ENCODE peak calls at places on chromosome 2, in six cellular contexts. F, Z, Q, I, A and R are unnamed samples.

GRCh38 chr2:67255933-67256615 is 141.1 kb upstream of the ETAA1 start:
- DNase-seq in F (no peak), A (no peak), Q (no peak), Z (no peak), I (peak), R (no peak)

GRCh38 chr2:71889991-71890684 is 257.5 kb downstream of the CYP26B1 start:
- DNase-seq in F (no peak), I (peak), Q (no peak), A (no peak), Z (peak), R (no peak)

GRCh38 chr2:96739051-96739632 is 722 bp downstream of the LMAN2L start:
- DNase-seq in Q (no peak), F (no peak), Z (no peak), A (no peak), I (no peak), R (no peak)

GRCh38 chr2:137910641-137911040 is 53.6 kb upstream of the HNMT start:
- DNase-seq in Q (no peak), I (peak), A (no peak), F (peak), Z (no peak), R (no peak)

GRCh38 chr2:150939087-150939486 is 322.6 kb downstream of the RBM43 start:
- DNase-seq in Q (no peak), Z (no peak), F (no peak), A (no peak), I (no peak), R (no peak)

GRCh38 chr2:161681043-161681442 is 56.8 kb downstream of the SLC4A10 start:
- DNase-seq in Z (no peak), A (no peak), Q (no peak), F (peak), I (no peak), R (no peak)

GRCh38 chr2:44553456-44553855 is 191.7 kb downstream of the CAMKMT start:
- DNase-seq in I (peak), A (no peak), Q (no peak), Z (no peak), F (no peak), R (no peak)

GRCh38 chr2:64721326-64721633 is 67.6 kb upstream of the SERTAD2 start:
- DNase-seq in A (no peak), Z (no peak), Q (no peak), F (no peak), I (no peak), R (no peak)

GRCh38 chr2:216163518-216163917 is 54.4 kb downstream of the XRCC5 start:
- DNase-seq in I (no peak), Q (no peak), F (no peak), A (no peak), Z (no peak), R (no peak)

GRCh38 chr2:134218928-134219707 is 34.8 kb upstream of the MGAT5 start:
- DNase-seq in Q (no peak), F (no peak), Z (no peak), I (no peak), A (no peak), R (peak)

GRCh38 chr2:238060096-238060541 is 682 bp upstream of the SCLY start:
- DNase-seq in F (no peak), Z (no peak), Q (no peak), I (no peak), A (no peak), R (no peak)

GRCh38 chr2:54560146-54560881 is 104.2 kb downstream of the SPTBN1 start:
- DNase-seq in F (no peak), A (no peak), I (peak), Z (peak), Q (no peak), R (no peak)

GRCh38 chr2:172195836-172196376 is 93.2 kb upstream of the DLX2 start:
- DNase-seq in Q (no peak), Z (no peak), I (no peak), F (no peak), A (no peak), R (no peak)

GRCh38 chr2:46615555-46616487 is 136.5 kb downstream of the TMEM247 start:
- DNase-seq in Z (no peak), F (no peak), Q (peak), A (peak), I (peak), R (no peak)

GRCh38 chr2:48173141-48173540 is 266.8 kb upstream of the FBXO11 start:
- DNase-seq in F (no peak), Q (no peak), Z (no peak), I (peak), A (no peak), R (no peak)

GRCh38 chr2:23595601-23596251 is 210.7 kb downstream of the KLHL29 start:
- DNase-seq in A (no peak), Z (peak), Q (no peak), F (no peak), I (peak), R (peak)

GRCh38 chr2:58620127-58620526 is 379.0 kb upstream of the FANCL start:
- DNase-seq in I (no peak), Q (no peak), Z (no peak), A (no peak), F (no peak), R (peak)

GRCh38 chr2:10533811-10534321 is 85.7 kb upstream of the ODC1 start:
- DNase-seq in A (no peak), Z (no peak), I (no peak), Q (no peak), F (no peak), R (peak)

GRCh38 chr2:240604939-240605716 is 18.6 kb downstream of the CAPN10 start:
- DNase-seq in I (no peak), A (no peak), Q (no peak), Z (no peak), F (no peak), R (peak)

GRCh38 chr2:36520431-36520830 is 77.5 kb downstream of the FEZ2 start:
- DNase-seq in Z (no peak), I (no peak), A (no peak), Q (no peak), F (no peak), R (no peak)

GRCh38 chr2:168432565-168433186 is 23.4 kb upstream of the CERS6 start:
- DNase-seq in Z (no peak), F (no peak), Q (no peak), A (no peak), I (no peak), R (no peak)

GRCh38 chr2:109356251-109357035 is 227.4 kb downstream of the SH3RF3 start:
- DNase-seq in Z (peak), I (no peak), A (no peak), Q (no peak), F (no peak), R (no peak)

GRCh38 chr2:197868136-197868535 is 63.7 kb downstream of the PLCL1 start:
- DNase-seq in A (no peak), Q (no peak), I (no peak), Z (no peak), F (no peak), R (no peak)

GRCh38 chr2:96092896-96093295 is 23.5 kb downstream of the ADRA2B start:
- DNase-seq in A (no peak), Q (no peak), I (no peak), F (no peak), Z (no peak), R (no peak)

GRCh38 chr2:136448435-136448834 is 316.9 kb upstream of the THSD7B start:
- DNase-seq in Q (no peak), Z (no peak), A (no peak), I (no peak), F (no peak), R (no peak)

GRCh38 chr2:58107803-58108710 is 61.5 kb downstream of the VRK2 start:
- DNase-seq in I (peak), Z (no peak), A (no peak), Q (no peak), F (peak), R (peak)

GRCh38 chr2:107282135-107282534 is 396.2 kb upstream of the ST6GAL2 start:
- DNase-seq in A (no peak), I (no peak), Z (no peak), F (no peak), Q (no peak), R (no peak)

GRCh38 chr2:176455865-176456291 is 186.6 kb downstream of the MTX2 start:
- DNase-seq in Q (no peak), F (no peak), A (no peak), Z (peak), I (peak), R (no peak)

GRCh38 chr2:178627401-178627800 is 147.1 kb downstream of the PLEKHA3 start:
- DNase-seq in A (no peak), Z (no peak), Q (no peak), F (no peak), I (no peak), R (no peak)

GRCh38 chr2:137724879-137725278 is 239.4 kb upstream of the HNMT start:
- DNase-seq in I (no peak), Q (no peak), A (no peak), F (no peak), Z (no peak), R (no peak)

GRCh38 chr2:97871096-97871780 is 124.5 kb downstream of the TMEM131 start:
- DNase-seq in F (peak), I (peak), A (no peak), Q (no peak), Z (no peak), R (peak)

GRCh38 chr2:17311771-17312511 is 206.3 kb downstream of the RAD51AP2 start:
- DNase-seq in Z (no peak), F (no peak), Q (no peak), I (no peak), A (no peak), R (no peak)